ENCODE peak calls at places on chromosome X, in seven cellular contexts. Q is heart left ventricle, J is left ventricle myocardium inferior, E is heart right ventricle, T is coronary artery, V is ovary, Y is tibial nerve. U is an unnamed sample.

GRCh38 chrX:6678313-6678712 is 143.4 kb upstream of the VCX3A start:
- DNase-seq in Q (no peak), J (no peak), E (no peak), T (no peak), V (no peak), Y (no peak), U (no peak)

GRCh38 chrX:116198810-116199209 is 28.3 kb downstream of the AGTR2 start:
- DNase-seq in Q (no peak), J (no peak), E (no peak), T (no peak), V (no peak), Y (no peak), U (no peak)

GRCh38 chrX:7084841-7085240 is 62.7 kb upstream of the STS start:
- DNase-seq in Q (no peak), J (no peak), E (no peak), T (no peak), V (no peak), Y (no peak), U (no peak)

GRCh38 chrX:39821011-39821708 is 276.6 kb downstream of the BCOR start:
- DNase-seq in Q (peak), J (peak), E (no peak), T (no peak), V (peak), Y (peak), U (peak)

GRCh38 chrX:27918799-27919198 is 62.5 kb downstream of the DCAF8L1 start:
- DNase-seq in Q (no peak), J (no peak), E (no peak), T (no peak), V (no peak), Y (no peak), U (peak)

GRCh38 chrX:42943051-42943450 is 165.1 kb upstream of the PPP1R2C start:
- DNase-seq in Q (no peak), J (no peak), E (no peak), T (no peak), V (no peak), Y (no peak), U (no peak)

GRCh38 chrX:47232803-47233332 is at the start of gene USP11:
- DNase-seq in Q (peak), J (no peak), E (peak), T (peak), V (peak), Y (no peak), U (peak)

GRCh38 chrX:72306851-72307645 is 1.3 kb upstream of the CITED1 start:
- DNase-seq in Q (peak), J (peak), E (peak), T (no peak), V (peak), Y (peak), U (peak)

GRCh38 chrX:107646736-107647135 is 18.4 kb downstream of the PRPS1 start:
- DNase-seq in Q (no peak), J (no peak), E (no peak), T (no peak), V (no peak), Y (no peak), U (no peak)

GRCh38 chrX:5681159-5681558 is 547.5 kb downstream of the NLGN4X start:
- DNase-seq in Q (no peak), J (no peak), E (no peak), T (no peak), V (no peak), Y (no peak), U (no peak)

GRCh38 chrX:72107841-72108590 is 23.7 kb downstream of the RTL5 start:
- DNase-seq in Q (no peak), J (no peak), E (no peak), T (no peak), V (no peak), Y (no peak), U (no peak)

GRCh38 chrX:13048265-13048664 is 3.8 kb upstream of the FAM9C start:
- DNase-seq in Q (no peak), J (no peak), E (no peak), T (no peak), V (no peak), Y (no peak), U (no peak)

GRCh38 chrX:9928083-9928482 is 39.1 kb upstream of the CLDN34 start:
- DNase-seq in Q (no peak), J (no peak), E (no peak), T (no peak), V (no peak), Y (no peak), U (no peak)

GRCh38 chrX:77118686-77119085 is 328.5 kb upstream of the FGF16 start:
- DNase-seq in Q (no peak), J (no peak), E (no peak), T (no peak), V (no peak), Y (no peak), U (no peak)

GRCh38 chrX:41921492-41922124 is 1.7 kb downstream of the CASK start:
- DNase-seq in Q (no peak), J (no peak), E (no peak), T (no peak), V (no peak), Y (no peak), U (no peak)

GRCh38 chrX:26613951-26614350 is 398.0 kb downstream of the MAGEB5 start:
- DNase-seq in Q (no peak), J (no peak), E (no peak), T (no peak), V (no peak), Y (no peak), U (no peak)

GRCh38 chrX:5683996-5684395 is 544.7 kb downstream of the NLGN4X start:
- DNase-seq in Q (no peak), J (no peak), E (no peak), T (no peak), V (no peak), Y (no peak), U (no peak)

GRCh38 chrX:12563121-12563520 is 228.1 kb upstream of the PRPS2 start:
- DNase-seq in Q (no peak), J (no peak), E (no peak), T (no peak), V (no peak), Y (no peak), U (no peak)

GRCh38 chrX:33285550-33285949 is 74.2 kb upstream of the DMD start:
- DNase-seq in Q (no peak), J (no peak), E (no peak), T (no peak), V (no peak), Y (no peak), U (no peak)

GRCh38 chrX:2574271-2574670 is 73.5 kb upstream of the DHRSX start:
- DNase-seq in Q (no peak), J (no peak), E (no peak), T (no peak), V (no peak), Y (no peak), U (no peak)

GRCh38 chrX:42385730-42386129 is 392.2 kb downstream of the PPP1R2C start:
- DNase-seq in Q (no peak), J (no peak), E (no peak), T (no peak), V (no peak), Y (no peak), U (no peak)

GRCh38 chrX:133674726-133675470 is 259.6 kb upstream of the GPC4 start:
- DNase-seq in Q (no peak), J (no peak), E (no peak), T (no peak), V (no peak), Y (no peak), U (no peak)

GRCh38 chrX:111131572-111131971 is 35.6 kb downstream of the PAK3 start:
- DNase-seq in Q (no peak), J (no peak), E (no peak), T (no peak), V (no peak), Y (no peak), U (peak)

GRCh38 chrX:75273483-75273882 is 402 bp upstream of the UPRT start:
- DNase-seq in Q (no peak), J (no peak), E (no peak), T (no peak), V (no peak), Y (no peak), U (no peak)
- H3K27ac ChIP-seq in Q (peak), J (peak), E (peak), T (peak), V (peak), Y (peak), U (no peak)

DNA sequence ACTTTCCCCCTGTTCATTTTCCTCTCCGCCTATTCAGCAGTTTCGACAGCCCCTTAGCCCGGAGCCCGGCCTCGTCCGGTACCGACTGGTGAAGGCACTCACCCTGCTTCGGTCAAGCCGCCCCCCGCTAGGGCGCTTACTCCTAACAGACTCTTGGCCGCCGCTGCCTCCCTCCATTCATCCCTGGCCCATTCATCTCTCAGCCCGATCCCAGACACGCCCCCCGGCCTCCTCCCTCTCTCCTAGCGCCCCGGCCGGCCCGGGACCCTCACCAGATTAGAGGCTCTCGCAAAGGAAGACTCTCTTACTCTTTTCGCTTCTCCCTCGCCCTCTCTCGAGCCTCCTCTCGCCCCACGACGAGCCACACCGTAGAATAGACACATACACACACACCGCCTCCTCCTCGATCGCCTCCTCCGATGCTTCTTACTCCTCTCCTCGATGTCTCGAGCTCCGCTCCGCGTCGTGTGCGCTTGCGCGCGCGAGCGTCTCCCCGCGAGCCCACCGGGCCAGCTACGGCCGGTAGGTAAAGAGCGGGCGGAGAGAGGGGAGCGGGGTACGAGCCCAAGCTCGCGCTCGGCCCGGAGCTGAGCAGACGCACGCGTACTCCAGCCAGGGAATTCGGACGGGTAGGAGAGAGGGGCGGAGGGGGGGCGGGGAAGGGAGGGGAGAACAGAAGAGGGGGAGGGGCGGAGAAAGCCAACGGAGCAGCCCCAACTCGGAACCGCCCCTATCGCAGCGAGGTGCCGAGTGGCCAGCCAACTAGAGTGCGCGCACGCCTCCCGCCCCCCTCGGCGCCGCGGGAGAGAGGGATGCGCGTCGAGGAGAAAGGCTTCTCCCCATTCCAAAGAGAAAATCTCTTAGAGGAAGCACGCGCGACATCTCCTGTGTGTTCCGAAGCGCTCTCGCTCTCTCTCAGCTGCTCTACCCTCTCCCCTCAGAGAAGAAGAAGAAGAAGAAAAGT is at the start of gene WNK3:
- DNase-seq in Q (peak), J (peak), E (peak), T (peak), V (peak), Y (peak), U (peak)
- H3K4me3 ChIP-seq in Q (peak), J (peak), E (peak), T (peak), V (peak), Y (peak), U (peak)

GRCh38 chrX:64204701-64205440 is 637 bp downstream of the AMER1 start:
- DNase-seq in Q (peak), J (peak), E (no peak), T (peak), V (peak), Y (peak), U (peak)
- TF ChIP-seq CTCF in Q (no peak), J (no peak), E (no peak), T (no peak), V (no peak), Y (no peak), U (no peak)

DNA sequence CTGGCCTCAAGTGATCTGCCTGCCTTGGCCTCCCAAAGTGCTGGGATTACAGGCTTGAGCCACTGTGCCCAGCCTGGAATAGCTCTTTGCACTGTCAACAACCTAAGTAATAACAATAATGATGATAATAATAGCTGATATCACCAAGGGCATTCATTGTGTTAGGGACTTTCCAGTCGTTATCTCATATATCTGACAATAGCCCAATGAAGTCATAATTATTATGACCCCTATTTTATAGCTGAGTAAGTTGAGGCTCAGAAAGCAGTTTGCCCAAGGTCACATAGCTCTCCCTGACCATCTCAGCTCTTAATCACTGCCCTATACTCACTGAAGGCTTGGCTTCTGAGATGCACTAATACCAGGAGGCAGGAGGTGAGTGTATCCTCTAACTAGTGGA is 18.7 kb upstream of the MAP7D3 start:
- DNase-seq in Q (no peak), J (no peak), E (no peak), T (no peak), V (no peak), Y (no peak), U (no peak)
- H3K27ac ChIP-seq in Q (no peak), J (no peak), E (no peak), T (no peak), V (no peak), Y (no peak), U (no peak)

GRCh38 chrX:1481636-1482529 is 29.2 kb upstream of the ASMTL start:
- DNase-seq in Q (peak), J (peak), E (peak), T (peak), V (peak), Y (no peak), U (peak)
- H3K4me3 ChIP-seq in Q (no peak), J (peak), E (no peak), T (no peak), V (no peak), Y (no peak), U (peak)

GRCh38 chrX:68945603-68946228 is 116.9 kb downstream of the EFNB1 start:
- DNase-seq in Q (no peak), J (no peak), E (no peak), T (peak), V (no peak), Y (no peak), U (peak)
- TF ChIP-seq CTCF in Q (no peak), J (no peak), E (peak), T (no peak), V (no peak), Y (no peak), U (peak)

DNA sequence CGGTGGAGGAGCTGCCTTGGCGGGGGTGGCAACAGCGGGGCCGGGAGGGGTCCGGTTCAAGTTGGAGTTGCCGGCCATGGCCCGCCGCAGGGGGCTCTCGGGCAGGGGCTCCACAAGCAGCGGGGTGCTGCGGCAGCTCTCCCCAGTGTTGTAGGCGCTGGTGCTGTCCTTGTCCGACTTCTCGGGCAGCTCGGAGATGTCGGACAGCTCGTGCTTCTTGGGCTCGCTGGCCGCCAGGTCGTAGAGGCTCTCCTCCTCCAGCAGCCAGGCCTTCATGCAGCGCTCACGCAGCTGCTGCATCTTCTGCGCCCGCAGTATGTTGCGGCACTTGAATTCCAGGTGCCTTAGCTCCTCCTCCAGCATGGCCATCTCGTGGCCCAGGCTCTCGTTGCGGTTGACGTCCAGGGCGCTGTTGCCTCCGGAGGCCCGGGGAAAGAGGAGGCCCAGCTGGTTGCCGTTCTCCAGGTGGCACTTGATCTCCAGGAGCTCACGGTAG is 9.7 kb downstream of the SSR4 start:
- DNase-seq in Q (no peak), J (no peak), E (no peak), T (no peak), V (no peak), Y (no peak), U (no peak)
- H3K27ac ChIP-seq in Q (no peak), J (no peak), E (no peak), T (no peak), V (no peak), Y (no peak), U (no peak)

U was measured in WERI-Rb-1.